ENCODE peak calls at places on chromosomes 13 and 19, in four cellular contexts. D is H1, T is HepG2, X is K562. U is an unnamed sample.

GRCh38 chr13:23399254-23399796 is 34.2 kb downstream of the SACS start:
- DNase-seq in D (no peak), T (no peak), X (no peak), U (no peak)

GRCh38 chr19:38617764-38618589 is at the start of gene MAP4K1:
- DNase-seq in D (no peak), T (no peak), X (no peak), U (no peak)

GRCh38 chr13:45728759-45729158 is 26.6 kb downstream of the CBY2 start:
- DNase-seq in D (peak; percentile 56), T (peak; percentile 57), X (peak; percentile 20), U (peak; percentile 45)

GRCh38 chr13:113599396-113599795 is 14.8 kb downstream of the TFDP1 start:
- DNase-seq in D (no peak), T (no peak), X (no peak), U (no peak)

GRCh38 chr19:1513492-1514294 is 874 bp upstream of the ADAMTSL5 start:
- DNase-seq in D (peak; percentile 82), T (no peak), X (peak; percentile 90), U (peak; percentile 53)

GRCh38 chr19:18168673-18169381 is 4.8 kb upstream of the IFI30 start:
- DNase-seq in D (no peak), T (no peak), X (no peak), U (no peak)

GRCh38 chr13:44048326-44048725 is 168.6 kb downstream of the LACC1 start:
- DNase-seq in D (no peak), T (peak; percentile 5), X (no peak), U (no peak)

GRCh38 chr13:51848674-51849073 is 3.7 kb upstream of the TMEM272 start:
- DNase-seq in D (no peak), T (peak; percentile 15), X (no peak), U (no peak)

GRCh38 chr13:101434486-101434885 is 18.0 kb upstream of the ITGBL1 start:
- DNase-seq in D (no peak), T (no peak), X (no peak), U (no peak)

GRCh38 chr13:21395953-21396352 is 63.1 kb downstream of the ZDHHC20 start:
- DNase-seq in D (no peak), T (no peak), X (no peak), U (no peak)

GRCh38 chr13:46184277-46184699 is 2.3 kb upstream of the LCP1 start:
- DNase-seq in D (peak; percentile 75), T (peak; percentile 28), X (peak; percentile 49), U (peak; percentile 28)

GRCh38 chr13:60931858-60932546 is 483.6 kb downstream of the PCDH20 start:
- DNase-seq in D (no peak), T (peak; percentile 7), X (no peak), U (no peak)

GRCh38 chr19:51699170-51699569 is 6.0 kb downstream of the SPACA6 start:
- DNase-seq in D (no peak), T (no peak), X (no peak), U (no peak)

GRCh38 chr19:3455960-3456601 is 24.2 kb downstream of the SMIM24 start:
- DNase-seq in D (no peak), T (no peak), X (peak; percentile 14), U (no peak)

GRCh38 chr19:3454656-3455392 is 25.5 kb downstream of the SMIM24 start:
- DNase-seq in D (no peak), T (no peak), X (no peak), U (no peak)

GRCh38 chr19:3453840-3454239 is 26.5 kb downstream of the SMIM24 start:
- DNase-seq in D (no peak), T (no peak), X (no peak), U (no peak)

GRCh38 chr19:3456925-3457530 is 23.3 kb downstream of the SMIM24 start:
- DNase-seq in D (no peak), T (no peak), X (no peak), U (no peak)

DNA sequence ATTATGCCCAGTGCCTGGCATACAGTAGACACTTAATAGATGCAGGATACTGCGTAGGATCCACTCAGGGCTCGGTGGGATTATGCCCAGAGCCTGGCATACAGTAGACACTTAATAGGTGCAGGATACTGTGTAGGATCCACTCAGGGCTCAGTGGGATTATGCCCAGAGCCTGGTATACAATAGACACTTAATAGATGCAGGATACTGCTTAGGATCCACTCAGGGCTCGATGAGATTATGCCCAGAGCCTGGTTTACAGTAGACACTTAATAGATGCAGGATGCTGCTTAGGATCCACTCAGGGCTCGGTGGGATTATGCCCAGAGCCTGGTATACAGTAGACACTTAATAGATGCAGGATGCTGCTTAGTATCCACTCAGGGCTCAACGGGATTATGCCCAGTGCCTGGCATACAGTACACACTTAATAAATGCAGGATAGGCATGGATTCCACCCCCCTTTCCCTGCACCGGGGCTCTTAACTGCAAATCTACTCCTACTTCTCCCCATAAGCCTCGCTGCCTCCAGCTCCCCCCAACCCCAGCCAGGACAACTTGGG is 24.9 kb downstream of the SMIM24 start:
- DNase-seq in D (no peak), T (no peak), X (peak; percentile 10), U (no peak)
- TF ChIP-seq FOSL1 in D (no peak), T (no peak), X (no peak), U (no peak)

GRCh38 chr13:98384739-98385138 is 192.2 kb downstream of the STK24 start:
- DNase-seq in D (no peak), T (no peak), X (no peak), U (no peak)
- TF ChIP-seq FOSL1 in D (no peak), T (no peak), X (no peak), U (no peak)

GRCh38 chr13:80618777-80619176 is 277.9 kb upstream of the SPRY2 start:
- DNase-seq in D (no peak), T (no peak), X (no peak), U (no peak)
- TF ChIP-seq FOSL1 in D (no peak), T (no peak), X (no peak), U (no peak)

GRCh38 chr19:41707502-41707812 is 969 bp upstream of the CEACAM5 start:
- DNase-seq in D (no peak), T (no peak), X (no peak), U (no peak)
- TF ChIP-seq FOSL1 in D (no peak), T (no peak), X (no peak), U (no peak)

GRCh38 chr19:3243851-3244700 is 19.6 kb downstream of the CELF5 start:
- DNase-seq in D (peak; percentile 81), T (peak; percentile 55), X (peak; percentile 59), U (peak; percentile 15)
- TF ChIP-seq FOSL1 in D (no peak), T (no peak), X (no peak), U (no peak)

DNA sequence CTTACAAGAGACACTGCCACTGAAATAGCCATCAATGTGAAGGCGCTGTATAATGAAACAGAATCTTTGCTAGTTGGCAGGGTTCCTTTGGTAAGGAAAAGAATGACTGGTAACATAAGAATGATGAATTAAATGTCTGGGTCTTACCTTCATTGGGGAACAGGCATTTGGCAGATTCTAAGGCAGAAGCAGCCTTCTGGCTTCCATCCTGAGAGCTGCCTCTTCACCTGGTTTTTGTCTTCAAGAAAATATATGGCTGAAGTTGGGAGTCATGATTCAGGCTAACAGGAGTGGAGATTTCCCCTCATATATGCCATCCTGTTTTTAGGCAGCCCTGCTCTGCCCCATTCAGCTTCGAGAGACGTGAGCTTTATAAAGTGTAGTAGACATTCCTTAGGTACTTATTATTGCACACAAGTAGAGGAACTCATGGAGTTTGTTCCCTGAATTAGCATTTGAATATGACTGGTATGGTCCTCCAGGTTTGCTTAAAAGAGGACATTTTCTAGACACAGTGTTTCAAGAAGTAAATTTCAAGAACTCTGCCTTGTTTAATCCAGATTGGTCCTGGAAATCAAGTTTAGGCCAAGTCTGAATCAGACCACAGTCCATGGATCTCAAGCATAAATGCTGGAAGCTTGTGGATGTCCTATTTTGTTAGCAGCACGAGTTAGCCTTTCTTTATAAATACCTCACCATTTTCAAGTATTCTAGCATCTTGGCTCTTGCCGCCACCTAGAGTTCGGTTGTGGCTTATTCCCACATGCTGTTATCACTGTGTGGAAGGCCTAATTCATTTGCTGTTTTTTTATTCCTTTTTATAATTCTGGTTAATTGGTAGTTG is 56.2 kb upstream of the AKAP11 start:
- DNase-seq in D (no peak), T (peak; percentile 10), X (peak; percentile 4), U (peak; percentile 29)
- TF ChIP-seq FOSL1 in D (no peak), T (no peak), X (no peak), U (no peak)

GRCh38 chr19:15025237-15025636 is 24.0 kb upstream of the CASP14 start:
- DNase-seq in D (no peak), T (peak; percentile 24), X (peak; percentile 22), U (no peak)
- TF ChIP-seq FOSL1 in D (no peak), T (no peak), X (no peak), U (no peak)

U was measured in HCT116.